ENCODE peak calls at places on chromosomes 13 and 19, in five cellular contexts. A, W, M, D and J are unnamed samples.

GRCh38 chr19:52343548-52343947 is 7.5 kb downstream of the ZNF610 start:
- DNase-seq in A (no peak), W (peak), M (peak), D (peak), J (peak)

GRCh38 chr19:52535831-52536800 is 8.6 kb downstream of the ZNF808 start:
- DNase-seq in A (peak), W (peak), M (peak), D (peak), J (peak)

GRCh38 chr19:34662919-34663318 is 14.0 kb downstream of the SCGB2B2 start:
- DNase-seq in A (no peak), W (no peak), M (peak), D (peak), J (peak)

GRCh38 chr13:84668637-84669036 is 786.4 kb upstream of the SLITRK1 start:
- DNase-seq in A (no peak), W (no peak), M (no peak), D (no peak), J (no peak)

GRCh38 chr13:73258396-73258795 is 199.6 kb downstream of the KLF5 start:
- DNase-seq in A (no peak), W (no peak), M (no peak), D (peak), J (no peak)

GRCh38 chr19:9839415-9839814 is 4.3 kb downstream of the PIN1 start:
- DNase-seq in A (peak), W (no peak), M (no peak), D (peak), J (no peak)

GRCh38 chr13:45215392-45216077 is 14.7 kb upstream of the KCTD4 start:
- DNase-seq in A (no peak), W (no peak), M (no peak), D (no peak), J (no peak)

GRCh38 chr19:56538761-56539263 is at the start of gene ZFP28:
- DNase-seq in A (no peak), W (peak), M (no peak), D (no peak), J (peak)

GRCh38 chr19:16224266-16225045 is 26.7 kb downstream of the AP1M1 start:
- DNase-seq in A (no peak), W (no peak), M (no peak), D (no peak), J (no peak)

GRCh38 chr19:17450264-17451075 is 2.0 kb upstream of the TMEM221 start:
- DNase-seq in A (no peak), W (no peak), M (no peak), D (no peak), J (no peak)

GRCh38 chr19:44032001-44032610 is 6.9 kb downstream of the ZNF222 start:
- DNase-seq in A (no peak), W (no peak), M (no peak), D (peak), J (no peak)

GRCh38 chr19:27909861-27910260 is 1303.1 kb downstream of the UQCRFS1 start:
- DNase-seq in A (no peak), W (no peak), M (no peak), D (no peak), J (no peak)

GRCh38 chr13:53411443-53411842 is 382.8 kb downstream of the OLFM4 start:
- DNase-seq in A (no peak), W (no peak), M (no peak), D (no peak), J (no peak)

GRCh38 chr19:19426216-19426615 is 20.7 kb downstream of the GATAD2A start:
- DNase-seq in A (no peak), W (no peak), M (no peak), D (no peak), J (no peak)

GRCh38 chr19:12667903-12668302 is 1.3 kb downstream of the WDR83 start:
- DNase-seq in A (no peak), W (no peak), M (no peak), D (no peak), J (no peak)

GRCh38 chr19:55099557-55100506 is 17.6 kb downstream of the PPP1R12C start:
- DNase-seq in A (no peak), W (peak), M (no peak), D (no peak), J (peak)

GRCh38 chr19:14467816-14468215 is 7.3 kb downstream of the PTGER1 start:
- DNase-seq in A (no peak), W (no peak), M (no peak), D (no peak), J (no peak)
- TF ChIP-seq CTCF in A (no peak), W (no peak), M (no peak), D (no peak), J (no peak)

GRCh38 chr19:38729653-38730469 is 14.4 kb downstream of the CAPN12 start:
- DNase-seq in A (no peak), W (peak), M (peak), D (peak), J (peak)
- TF ChIP-seq CTCF in A (peak), W (peak), M (peak), D (peak), J (peak)

DNA sequence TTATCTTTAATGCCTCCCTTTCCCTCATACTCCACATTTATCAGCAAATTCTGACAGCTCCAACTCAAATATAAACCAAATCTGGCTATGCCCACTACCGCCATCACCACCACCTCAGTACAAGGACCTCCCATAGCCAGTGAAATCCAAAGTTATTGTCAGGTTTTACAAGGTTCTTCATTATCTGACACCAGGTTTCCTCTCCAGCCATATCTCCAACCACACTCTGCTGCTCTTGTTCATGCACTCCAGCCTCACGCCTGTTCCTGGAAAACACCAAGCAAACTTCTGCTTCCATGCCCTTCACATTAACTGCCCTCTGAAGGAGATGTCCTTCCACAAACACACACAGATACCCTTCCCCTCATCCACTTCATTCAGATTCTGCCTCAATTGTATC is 102.2 kb upstream of the MIR17HG start:
- DNase-seq in A (no peak), W (no peak), M (no peak), D (no peak), J (no peak)
- TF ChIP-seq CTCF in A (no peak), W (no peak), M (no peak), D (no peak), J (no peak)

GRCh38 chr13:95156208-95156607 is 145.0 kb downstream of the ABCC4 start:
- DNase-seq in A (peak), W (no peak), M (no peak), D (peak), J (no peak)
- TF ChIP-seq CTCF in A (peak), W (no peak), M (no peak), D (peak), J (no peak)

GRCh38 chr19:57653689-57654088 is 15.0 kb upstream of the ZSCAN4 start:
- DNase-seq in A (no peak), W (no peak), M (no peak), D (no peak), J (no peak)

GRCh38 chr19:57655443-57655842 is 13.3 kb upstream of the ZSCAN4 start:
- DNase-seq in A (no peak), W (no peak), M (no peak), D (no peak), J (no peak)

GRCh38 chr19:57656346-57656745 is 12.4 kb upstream of the ZSCAN4 start:
- DNase-seq in A (no peak), W (no peak), M (no peak), D (no peak), J (no peak)

GRCh38 chr19:57648336-57649003 is 15.5 kb downstream of the ZNF211 start:
- DNase-seq in A (no peak), W (no peak), M (no peak), D (no peak), J (no peak)

DNA sequence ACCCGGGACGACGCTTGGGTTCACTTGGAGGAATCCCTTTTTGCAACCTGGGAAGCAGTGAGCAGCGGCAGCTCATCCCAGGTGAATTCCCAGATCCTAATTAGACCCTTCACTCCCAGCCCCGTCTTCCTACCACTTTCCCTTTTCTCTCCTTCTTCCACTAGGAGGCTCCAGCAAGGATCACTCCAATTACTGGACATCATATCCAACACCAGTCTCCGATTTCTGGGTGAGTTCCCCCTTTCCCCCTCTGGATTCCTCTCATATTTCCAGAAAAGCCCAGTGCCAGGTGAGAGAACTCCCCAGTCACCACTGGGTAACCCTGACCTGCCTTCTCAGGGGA is 17.1 kb upstream of the ZSCAN4 start:
- DNase-seq in A (no peak), W (no peak), M (no peak), D (no peak), J (no peak)
- TF ChIP-seq CTCF in A (no peak), W (no peak), M (no peak), D (no peak), J (no peak)

GRCh38 chr13:65926750-65927171 is 1303.4 kb downstream of the PCDH9 start:
- DNase-seq in A (no peak), W (peak), M (peak), D (no peak), J (peak)
- TF ChIP-seq CTCF in A (peak), W (peak), M (peak), D (no peak), J (no peak)

DNA sequence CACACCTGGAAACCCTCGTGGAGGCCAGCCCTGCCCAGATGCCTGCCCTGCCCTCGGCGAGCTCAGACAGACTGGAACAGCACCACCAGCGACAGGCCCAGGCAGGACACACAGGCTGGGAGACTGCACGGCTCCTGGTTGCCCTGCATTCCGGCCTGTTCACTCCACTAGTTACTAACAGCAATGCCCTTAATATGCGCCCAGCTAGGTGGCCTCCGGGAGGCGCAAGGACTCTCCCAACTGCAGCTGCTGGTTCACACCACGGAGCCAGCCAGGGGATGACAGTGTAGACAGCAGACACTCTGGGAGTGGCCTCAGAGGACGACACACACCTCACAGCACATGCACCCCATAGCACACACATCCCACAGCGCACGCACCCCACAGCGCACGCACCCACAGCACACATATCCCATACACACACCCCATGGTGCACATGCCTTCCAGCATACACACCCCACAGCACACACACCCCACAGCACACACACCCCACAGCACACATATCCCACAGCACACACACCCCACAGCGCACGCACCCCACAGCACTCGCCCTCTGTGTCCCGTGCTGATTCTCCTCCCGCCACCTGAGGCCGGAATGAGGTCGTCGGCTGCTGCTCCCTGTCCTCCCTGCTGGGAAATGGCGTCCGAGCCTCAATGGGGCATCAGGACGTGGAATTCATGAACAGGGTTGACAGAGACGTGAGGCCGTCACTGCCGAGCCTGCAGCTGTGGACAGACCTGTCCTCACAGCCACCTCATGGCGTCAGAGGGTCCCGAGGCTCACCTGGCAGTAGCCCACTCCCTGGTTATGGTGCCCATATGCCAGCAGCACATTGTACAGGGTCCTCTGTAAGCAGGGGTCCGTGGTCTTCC is 13.6 kb downstream of the GRTP1 start:
- DNase-seq in A (no peak), W (no peak), M (peak), D (no peak), J (no peak)
- TF ChIP-seq CTCF in A (no peak), W (no peak), M (peak), D (no peak), J (no peak)